ENCODE peak calls at places on chromosomes 5 and 9, in five cellular contexts. One of them, this sample, is unnamed.

GRCh38 chr5:176882566-176882900 is 16.6 kb downstream of the HK3 start:
- DNase-seq in uterus: no peak
- DNase-seq in lower leg skin: no peak
- DNase-seq in HCT116: no peak
- DNase-seq in tibial nerve: no peak
- DNase-seq in this sample: no peak

GRCh38 chr5:39092581-39093350 is 18.6 kb upstream of the RICTOR start:
- DNase-seq in HCT116: peak; percentile 41
- DNase-seq in tibial nerve: no peak
- DNase-seq in lower leg skin: no peak
- DNase-seq in uterus: no peak
- DNase-seq in this sample: no peak

GRCh38 chr5:150335778-150336177 is 21.7 kb upstream of the TCOF1 start:
- DNase-seq in lower leg skin: no peak
- DNase-seq in HCT116: no peak
- DNase-seq in uterus: no peak
- DNase-seq in tibial nerve: no peak
- DNase-seq in this sample: no peak

GRCh38 chr9:6382681-6383080 is 30.3 kb upstream of the UHRF2 start:
- DNase-seq in tibial nerve: no peak
- DNase-seq in HCT116: no peak
- DNase-seq in uterus: no peak
- DNase-seq in lower leg skin: no peak
- DNase-seq in this sample: no peak

GRCh38 chr5:85476617-85477016 is 1091.9 kb upstream of the EDIL3 start:
- DNase-seq in uterus: no peak
- DNase-seq in HCT116: no peak
- DNase-seq in lower leg skin: no peak
- DNase-seq in tibial nerve: no peak
- DNase-seq in this sample: no peak

GRCh38 chr5:107184066-107184465 is 486.7 kb downstream of the EFNA5 start:
- DNase-seq in HCT116: no peak
- DNase-seq in tibial nerve: no peak
- DNase-seq in lower leg skin: no peak
- DNase-seq in uterus: no peak
- DNase-seq in this sample: no peak

GRCh38 chr5:95644351-95645042 is 2.1 kb upstream of the RFESD start:
- DNase-seq in uterus: peak; percentile 38
- DNase-seq in tibial nerve: peak; percentile 70
- DNase-seq in lower leg skin: no peak
- DNase-seq in HCT116: peak; percentile 72
- DNase-seq in this sample: no peak

GRCh38 chr9:89495824-89496555 is 1.9 kb downstream of the SEMA4D start:
- DNase-seq in HCT116: no peak
- DNase-seq in lower leg skin: peak; percentile 74
- DNase-seq in uterus: no peak
- DNase-seq in tibial nerve: no peak
- DNase-seq in this sample: no peak

GRCh38 chr5:162248107-162248713 is 180.6 kb downstream of the GABRG2 start:
- DNase-seq in tibial nerve: no peak
- DNase-seq in uterus: no peak
- DNase-seq in HCT116: no peak
- DNase-seq in lower leg skin: no peak
- DNase-seq in this sample: peak; percentile 6

GRCh38 chr5:179131886-179132585 is 71.9 kb downstream of the ZNF354C start:
- DNase-seq in tibial nerve: no peak
- DNase-seq in uterus: no peak
- DNase-seq in lower leg skin: no peak
- DNase-seq in HCT116: no peak
- DNase-seq in this sample: no peak

GRCh38 chr5:15943487-15943886 is 236.1 kb downstream of the MARCHF11 start:
- DNase-seq in uterus: no peak
- DNase-seq in HCT116: no peak
- DNase-seq in lower leg skin: no peak
- DNase-seq in tibial nerve: no peak
- DNase-seq in this sample: no peak

GRCh38 chr5:116084231-116084630 is 594 bp upstream of the COMMD10 start:
- DNase-seq in uterus: no peak
- DNase-seq in tibial nerve: no peak
- DNase-seq in lower leg skin: no peak
- DNase-seq in HCT116: no peak
- DNase-seq in this sample: no peak

GRCh38 chr9:137253717-137254623 is 1.2 kb upstream of the NELFB start:
- DNase-seq in uterus: no peak
- DNase-seq in HCT116: no peak
- DNase-seq in tibial nerve: no peak
- DNase-seq in lower leg skin: no peak
- DNase-seq in this sample: no peak

GRCh38 chr5:102910240-102911226 is 155.4 kb downstream of the PAM start:
- DNase-seq in lower leg skin: no peak
- DNase-seq in tibial nerve: no peak
- DNase-seq in uterus: no peak
- DNase-seq in HCT116: peak; percentile 88
- DNase-seq in this sample: peak; percentile 3

GRCh38 chr9:115135786-115136185 is 17.8 kb upstream of the TNC start:
- DNase-seq in HCT116: no peak
- DNase-seq in lower leg skin: no peak
- DNase-seq in tibial nerve: no peak
- DNase-seq in uterus: no peak
- DNase-seq in this sample: no peak

GRCh38 chr9:107848598-107848997 is 359.0 kb upstream of the KLF4 start:
- DNase-seq in tibial nerve: peak; percentile 7
- DNase-seq in HCT116: no peak
- DNase-seq in uterus: no peak
- DNase-seq in lower leg skin: no peak
- DNase-seq in this sample: no peak

GRCh38 chr5:54867310-54867944 is 118.0 kb downstream of the ESM1 start:
- DNase-seq in lower leg skin: no peak
- DNase-seq in HCT116: peak; percentile 38
- DNase-seq in uterus: no peak
- DNase-seq in tibial nerve: no peak
- DNase-seq in this sample: peak; percentile 50

GRCh38 chr9:121283856-121284732 is 16.1 kb downstream of the GSN start:
- DNase-seq in lower leg skin: peak; percentile 87
- DNase-seq in tibial nerve: no peak
- DNase-seq in uterus: peak; percentile 17
- DNase-seq in HCT116: no peak
- DNase-seq in this sample: no peak

GRCh38 chr9:121280715-121281613 is 13.0 kb downstream of the GSN start:
- DNase-seq in HCT116: no peak
- DNase-seq in tibial nerve: no peak
- DNase-seq in lower leg skin: peak; percentile 52
- DNase-seq in uterus: no peak
- DNase-seq in this sample: no peak

GRCh38 chr9:121283072-121283398 is 15.1 kb downstream of the GSN start:
- DNase-seq in HCT116: no peak
- DNase-seq in lower leg skin: no peak
- DNase-seq in tibial nerve: no peak
- DNase-seq in uterus: no peak
- DNase-seq in this sample: no peak

GRCh38 chr9:121281614-121282291 is 13.8 kb downstream of the GSN start:
- DNase-seq in tibial nerve: peak; percentile 64
- DNase-seq in HCT116: peak; percentile 94
- DNase-seq in lower leg skin: peak; percentile 95
- DNase-seq in uterus: peak; percentile 86
- DNase-seq in this sample: peak; percentile 80

GRCh38 chr9:121282309-121283071 is 14.5 kb downstream of the GSN start:
- DNase-seq in uterus: peak; percentile 74
- DNase-seq in HCT116: no peak
- DNase-seq in lower leg skin: peak; percentile 95
- DNase-seq in tibial nerve: peak; percentile 79
- DNase-seq in this sample: no peak
- TF ChIP-seq POLR2A in uterus: no peak
- TF ChIP-seq POLR2A in HCT116: no peak
- TF ChIP-seq POLR2A in lower leg skin: no peak
- TF ChIP-seq POLR2A in tibial nerve: no peak
- TF ChIP-seq POLR2A in this sample: no peak

GRCh38 chr5:82345108-82345507 is 67.0 kb upstream of the RPS23 start:
- DNase-seq in uterus: no peak
- DNase-seq in tibial nerve: no peak
- DNase-seq in HCT116: no peak
- DNase-seq in lower leg skin: no peak
- DNase-seq in this sample: no peak

GRCh38 chr5:82347213-82347947 is 69.2 kb upstream of the RPS23 start:
- DNase-seq in uterus: peak; percentile 36
- DNase-seq in tibial nerve: no peak
- DNase-seq in HCT116: no peak
- DNase-seq in lower leg skin: peak; percentile 85
- DNase-seq in this sample: no peak

GRCh38 chr5:82349651-82350050 is 71.5 kb upstream of the RPS23 start:
- DNase-seq in uterus: no peak
- DNase-seq in lower leg skin: no peak
- DNase-seq in tibial nerve: no peak
- DNase-seq in HCT116: no peak
- DNase-seq in this sample: peak; percentile 35

GRCh38 chr5:82348749-82349148 is 70.6 kb upstream of the RPS23 start:
- DNase-seq in uterus: no peak
- DNase-seq in tibial nerve: no peak
- DNase-seq in HCT116: no peak
- DNase-seq in lower leg skin: no peak
- DNase-seq in this sample: no peak

DNA sequence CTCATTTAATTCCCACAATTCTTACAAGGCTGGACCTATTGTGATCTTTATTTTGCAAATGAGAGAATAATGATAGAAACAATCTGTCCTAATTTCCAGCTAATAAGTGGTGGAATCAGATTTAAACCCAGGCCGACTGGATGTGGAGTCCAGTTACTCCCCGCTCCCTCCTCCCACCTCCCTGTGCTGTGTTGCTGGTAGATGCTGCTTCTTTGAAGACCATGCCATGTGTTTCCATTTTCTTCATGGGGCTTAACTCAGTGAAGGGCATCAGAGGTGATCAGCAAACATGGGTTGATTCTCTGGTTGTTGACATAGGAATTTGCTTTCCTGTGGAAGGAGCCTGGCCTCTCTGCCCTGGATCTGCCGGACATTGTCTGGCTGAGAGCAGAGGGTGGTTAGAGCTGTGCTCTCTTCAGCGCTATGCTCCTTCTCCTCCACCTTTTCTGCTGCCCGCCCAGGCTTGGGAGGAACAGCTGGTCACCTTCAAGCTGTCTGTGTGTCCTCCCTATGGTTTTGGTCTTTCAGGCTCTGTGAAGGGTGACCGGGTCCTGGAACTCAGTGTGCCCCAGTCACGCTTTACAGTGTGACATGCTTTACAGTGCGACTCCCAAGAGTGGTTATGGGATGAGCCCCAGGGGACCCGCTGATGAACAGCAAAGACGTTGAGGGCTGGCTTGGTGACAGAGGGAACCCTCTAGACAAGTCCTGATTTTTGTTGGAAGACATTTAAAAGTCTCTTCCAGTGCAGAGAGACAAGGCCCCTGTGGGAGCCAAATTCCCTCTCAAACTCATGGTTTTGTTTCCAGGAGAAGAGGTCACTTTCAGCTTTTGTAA is 68.4 kb upstream of the RPS23 start:
- DNase-seq in tibial nerve: no peak
- DNase-seq in lower leg skin: no peak
- DNase-seq in HCT116: no peak
- DNase-seq in uterus: no peak
- DNase-seq in this sample: no peak
- TF ChIP-seq POLR2A in tibial nerve: no peak
- TF ChIP-seq POLR2A in lower leg skin: no peak
- TF ChIP-seq POLR2A in HCT116: no peak
- TF ChIP-seq POLR2A in uterus: no peak
- TF ChIP-seq POLR2A in this sample: no peak

GRCh38 chr9:32570262-32570661 is 2.7 kb downstream of the NDUFB6 start:
- DNase-seq in lower leg skin: no peak
- DNase-seq in tibial nerve: no peak
- DNase-seq in HCT116: no peak
- DNase-seq in uterus: no peak
- DNase-seq in this sample: no peak

GRCh38 chr9:32571969-32572899 is 725 bp downstream of the NDUFB6 start:
- DNase-seq in lower leg skin: peak; percentile 87
- DNase-seq in tibial nerve: peak; percentile 65
- DNase-seq in uterus: no peak
- DNase-seq in HCT116: peak; percentile 67
- DNase-seq in this sample: peak; percentile 23

GRCh38 chr9:32577316-32577715 is 4.4 kb upstream of the NDUFB6 start:
- DNase-seq in tibial nerve: no peak
- DNase-seq in lower leg skin: no peak
- DNase-seq in HCT116: no peak
- DNase-seq in uterus: no peak
- DNase-seq in this sample: no peak

GRCh38 chr9:32578976-32579375 is 6.0 kb upstream of the NDUFB6 start:
- DNase-seq in lower leg skin: no peak
- DNase-seq in HCT116: no peak
- DNase-seq in tibial nerve: no peak
- DNase-seq in uterus: no peak
- DNase-seq in this sample: no peak

DNA sequence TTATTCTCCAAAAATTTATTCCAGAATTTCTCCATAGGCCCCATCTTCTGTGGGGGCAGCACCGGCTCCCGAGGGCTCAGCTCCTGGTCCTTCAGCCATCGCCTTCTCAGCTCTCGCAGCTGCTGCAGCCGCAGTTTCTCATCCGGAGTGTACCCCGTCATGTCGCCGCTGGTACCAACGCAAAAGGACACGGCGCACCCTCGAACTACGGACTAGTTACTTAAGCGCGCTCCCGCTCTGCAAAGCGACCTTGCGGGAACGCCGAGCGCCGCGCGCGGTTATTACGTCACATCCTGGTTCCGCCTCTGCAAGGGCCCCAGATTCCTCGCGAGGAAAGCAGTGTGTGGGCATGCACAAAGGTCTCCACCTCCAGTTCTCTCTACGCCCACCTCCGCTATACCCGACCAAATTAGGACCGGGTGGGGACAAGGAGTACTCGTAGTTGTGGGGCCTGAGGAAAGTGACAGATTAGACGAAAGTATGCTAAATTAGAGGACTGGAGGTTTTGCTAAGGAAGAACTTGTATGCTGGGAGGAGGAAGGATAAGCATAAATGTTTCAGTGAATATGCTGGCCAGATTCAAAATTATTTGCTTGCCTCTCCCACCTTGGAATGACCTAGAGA is at the start of gene NDUFB6:
- DNase-seq in tibial nerve: peak; percentile 88
- DNase-seq in HCT116: peak; percentile 93
- DNase-seq in uterus: peak; percentile 91
- DNase-seq in lower leg skin: peak; percentile 98
- DNase-seq in this sample: peak; percentile 48
- TF ChIP-seq POLR2A in tibial nerve: peak; percentile 45
- TF ChIP-seq POLR2A in HCT116: peak; percentile 87
- TF ChIP-seq POLR2A in uterus: peak; percentile 66
- TF ChIP-seq POLR2A in lower leg skin: no peak
- TF ChIP-seq POLR2A in this sample: peak; percentile 73

GRCh38 chr9:94899464-94900221 is 173.1 kb downstream of the AOPEP start:
- DNase-seq in HCT116: no peak
- DNase-seq in lower leg skin: no peak
- DNase-seq in uterus: no peak
- DNase-seq in tibial nerve: no peak
- DNase-seq in this sample: no peak

GRCh38 chr9:94903961-94904421 is 177.5 kb downstream of the AOPEP start:
- DNase-seq in HCT116: no peak
- DNase-seq in uterus: no peak
- DNase-seq in tibial nerve: no peak
- DNase-seq in lower leg skin: no peak
- DNase-seq in this sample: no peak

GRCh38 chr9:94901019-94901363 is 174.5 kb downstream of the AOPEP start:
- DNase-seq in uterus: no peak
- DNase-seq in HCT116: no peak
- DNase-seq in tibial nerve: no peak
- DNase-seq in lower leg skin: no peak
- DNase-seq in this sample: no peak

GRCh38 chr9:94896512-94896911 is 170.0 kb downstream of the AOPEP start:
- DNase-seq in lower leg skin: no peak
- DNase-seq in tibial nerve: no peak
- DNase-seq in uterus: no peak
- DNase-seq in HCT116: no peak
- DNase-seq in this sample: no peak

GRCh38 chr9:94900222-94901018 is 173.9 kb downstream of the AOPEP start:
- DNase-seq in lower leg skin: no peak
- DNase-seq in tibial nerve: peak; percentile 81
- DNase-seq in HCT116: no peak
- DNase-seq in uterus: no peak
- DNase-seq in this sample: peak; percentile 61
- TF ChIP-seq POLR2A in lower leg skin: no peak
- TF ChIP-seq POLR2A in tibial nerve: no peak
- TF ChIP-seq POLR2A in HCT116: no peak
- TF ChIP-seq POLR2A in uterus: no peak
- TF ChIP-seq POLR2A in this sample: no peak